ENCODE peak calls at places on chromosomes 12 and 14, in seven cellular contexts. M, G, D, R, N, J and F are unnamed samples.

GRCh38 chr12:56522486-56523193 is 1.0 kb downstream of the RBMS2 start:
- DNase-seq in M (peak), G (no peak), D (no peak), R (no peak), N (peak), J (peak), F (no peak)

GRCh38 chr12:107118624-107119023 is 25.3 kb upstream of the CRY1 start:
- DNase-seq in M (no peak), G (no peak), D (no peak), R (no peak), N (no peak), J (no peak), F (no peak)

GRCh38 chr12:124869011-124869665 is 5.5 kb upstream of the SCARB1 start:
- DNase-seq in M (no peak), G (no peak), D (no peak), R (no peak), N (no peak), J (no peak), F (no peak)

GRCh38 chr14:25049559-25050493 is at the start of gene STXBP6:
- DNase-seq in M (no peak), G (peak), D (peak), R (peak), N (peak), J (peak), F (no peak)

GRCh38 chr12:65826513-65827171 is 2.4 kb downstream of the HMGA2 start:
- DNase-seq in M (peak), G (peak), D (no peak), R (no peak), N (peak), J (peak), F (no peak)

GRCh38 chr14:105436891-105437722 is 17.5 kb downstream of the MTA1 start:
- DNase-seq in M (no peak), G (no peak), D (peak), R (no peak), N (no peak), J (no peak), F (no peak)

GRCh38 chr14:82342596-82342995 is 808.9 kb upstream of the SEL1L start:
- DNase-seq in M (no peak), G (no peak), D (no peak), R (no peak), N (no peak), J (no peak), F (no peak)

GRCh38 chr14:33762462-33762861 is 188.4 kb downstream of the EGLN3 start:
- DNase-seq in M (no peak), G (no peak), D (no peak), R (no peak), N (no peak), J (no peak), F (no peak)

GRCh38 chr12:69879007-69879960 is 54.3 kb downstream of the MYRFL start:
- DNase-seq in M (peak), G (peak), D (peak), R (peak), N (peak), J (peak), F (peak)

GRCh38 chr14:36647827-36648753 is 13.6 kb upstream of the PAX9 start:
- DNase-seq in M (peak), G (peak), D (peak), R (no peak), N (peak), J (peak), F (no peak)

GRCh38 chr14:36652542-36653201 is 9.0 kb upstream of the PAX9 start:
- DNase-seq in M (peak), G (peak), D (no peak), R (no peak), N (no peak), J (no peak), F (no peak)

GRCh38 chr14:36647417-36647826 is 14.2 kb upstream of the PAX9 start:
- DNase-seq in M (no peak), G (no peak), D (no peak), R (no peak), N (no peak), J (no peak), F (no peak)

GRCh38 chr14:36649872-36650650 is 11.6 kb upstream of the PAX9 start:
- DNase-seq in M (no peak), G (no peak), D (no peak), R (no peak), N (no peak), J (no peak), F (no peak)

DNA sequence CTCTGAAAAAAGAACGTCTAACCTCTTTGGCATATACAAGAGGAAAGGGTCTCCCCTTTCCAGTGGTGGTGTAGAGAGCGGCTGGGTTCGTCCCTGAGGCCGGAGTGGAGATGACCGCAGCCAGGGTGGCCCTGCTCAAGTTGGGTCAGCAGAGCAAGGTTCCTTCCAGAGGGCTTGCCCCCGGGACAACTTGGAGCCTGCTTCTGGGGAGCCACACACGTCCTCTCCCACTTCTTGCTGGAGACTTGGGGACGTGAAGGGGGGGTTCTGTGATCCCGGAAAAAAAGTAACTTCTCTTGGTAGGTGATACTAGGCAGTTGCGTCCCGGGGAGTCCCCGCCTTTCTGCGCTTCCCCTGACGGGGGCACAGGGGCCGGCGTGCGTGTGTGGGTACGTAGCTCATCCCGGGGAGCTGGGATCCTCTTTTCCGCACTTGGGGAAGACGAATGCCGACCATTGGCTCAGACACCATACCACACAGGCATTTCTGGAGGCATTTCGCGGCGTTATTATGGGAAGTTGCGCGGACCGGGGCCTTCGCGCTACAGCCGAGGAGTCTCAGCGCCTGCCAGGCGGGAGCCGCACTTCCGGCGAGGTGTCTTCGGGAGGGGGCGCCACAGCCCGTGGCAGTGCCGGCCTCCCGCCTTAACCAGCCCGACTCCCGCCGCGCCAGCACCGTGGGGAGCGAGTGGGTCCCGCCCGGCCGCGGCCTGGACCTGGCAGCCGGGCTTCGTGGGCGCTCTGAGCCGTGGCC is 14.8 kb upstream of the PAX9 start:
- DNase-seq in M (no peak), G (no peak), D (no peak), R (no peak), N (no peak), J (no peak), F (no peak)
- H3K4me3 ChIP-seq in M (no peak), G (no peak), D (no peak), R (peak), N (no peak), J (no peak), F (no peak)

GRCh38 chr14:90759370-90760054 is 56.7 kb downstream of the TTC7B start:
- DNase-seq in M (no peak), G (peak), D (no peak), R (no peak), N (no peak), J (no peak), F (no peak)
- H3K4me3 ChIP-seq in M (no peak), G (no peak), D (no peak), R (peak), N (no peak), J (no peak), F (no peak)

DNA sequence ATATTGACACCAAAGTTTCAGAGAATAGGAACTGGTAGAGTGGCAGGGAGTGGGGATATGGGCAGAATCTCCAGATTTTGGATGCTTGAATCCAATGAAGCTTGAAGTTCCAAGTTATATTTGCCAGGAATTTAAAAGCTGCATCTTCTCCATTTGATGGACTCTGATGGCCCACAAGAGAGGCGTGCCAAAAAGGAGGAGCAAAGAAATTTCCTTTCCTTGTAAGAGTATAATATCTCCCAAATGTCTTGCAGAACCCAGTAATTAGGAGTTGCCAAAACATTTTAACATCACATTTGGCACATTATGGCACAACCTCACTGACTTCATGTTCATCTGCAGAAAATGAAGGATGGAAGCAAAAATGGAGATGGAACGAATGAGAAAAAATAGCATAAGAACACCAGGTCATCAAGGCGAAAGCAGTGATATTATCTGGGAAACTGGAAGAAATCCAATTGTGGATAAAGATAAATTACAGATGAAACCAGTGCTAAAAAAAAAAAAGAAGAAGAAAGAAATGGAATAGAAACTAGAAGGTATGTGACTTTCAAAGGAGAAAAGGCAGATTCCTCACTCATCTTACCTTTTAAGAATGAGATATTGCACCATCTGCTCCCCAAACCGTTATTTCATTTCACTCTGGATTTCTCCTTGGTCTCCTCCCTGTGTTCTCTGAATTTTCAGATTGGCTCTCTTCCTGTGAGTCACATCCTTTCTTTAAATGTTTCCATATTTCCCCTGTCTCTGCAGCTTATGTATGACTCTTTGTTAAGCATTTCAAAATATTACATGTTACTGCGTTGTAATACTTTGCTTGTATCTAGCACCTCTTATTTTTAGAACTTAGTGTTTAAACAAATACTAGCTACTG is 13.5 kb upstream of the FLRT2 start:
- DNase-seq in M (peak), G (peak), D (no peak), R (no peak), N (peak), J (peak), F (no peak)
- H3K4me3 ChIP-seq in M (no peak), G (peak), D (no peak), R (no peak), N (no peak), J (no peak), F (no peak)

GRCh38 chr12:122167328-122167925 is 6.6 kb downstream of the IL31 start:
- DNase-seq in M (no peak), G (no peak), D (no peak), R (no peak), N (no peak), J (no peak), F (no peak)
- H3K4me3 ChIP-seq in M (no peak), G (no peak), D (no peak), R (no peak), N (no peak), J (no peak), F (no peak)

DNA sequence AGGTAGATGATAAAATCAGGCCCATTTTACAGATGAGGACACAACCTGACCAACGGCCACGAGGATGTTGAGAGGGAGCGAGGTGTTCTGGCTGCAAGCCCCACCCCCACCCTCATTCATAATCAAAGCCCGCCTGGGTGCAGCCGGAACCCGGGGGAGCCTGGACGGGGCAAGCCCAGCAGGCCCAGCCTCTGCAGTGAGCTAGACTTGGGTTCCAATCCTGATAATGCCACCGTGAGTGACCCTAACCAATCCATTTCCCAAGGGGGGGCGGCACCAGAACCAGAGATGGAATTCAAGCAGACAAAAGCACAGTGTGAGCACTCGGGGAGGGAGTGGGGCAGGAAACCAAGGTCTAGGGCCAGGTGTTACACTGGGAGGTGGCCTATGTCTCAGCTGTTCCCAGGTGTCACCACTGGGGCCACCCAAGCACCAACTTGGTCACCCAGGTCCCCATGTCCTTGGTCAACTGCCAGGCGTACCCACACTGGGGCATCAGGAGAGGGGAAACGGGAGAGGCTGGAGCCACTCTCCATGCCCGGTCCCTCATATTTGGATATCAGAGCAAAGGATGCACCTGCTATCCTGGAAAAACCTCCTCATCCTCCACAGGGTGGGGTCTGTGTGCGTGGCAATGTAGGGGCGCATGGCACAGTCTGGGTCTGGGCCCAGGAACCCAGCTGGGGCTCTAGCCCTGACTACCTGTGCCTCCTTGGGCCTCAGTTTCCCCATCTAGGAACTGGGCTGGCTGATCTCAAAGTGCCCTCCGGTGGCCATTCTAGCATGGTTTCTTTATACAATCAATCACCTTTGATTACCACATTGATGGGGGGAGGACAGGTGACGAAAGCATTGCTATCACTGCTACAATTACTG is 58.4 kb downstream of the FAM222A start:
- DNase-seq in M (no peak), G (no peak), D (no peak), R (no peak), N (no peak), J (no peak), F (no peak)
- H3K4me3 ChIP-seq in M (peak), G (no peak), D (no peak), R (no peak), N (no peak), J (no peak), F (no peak)

GRCh38 chr14:38987781-38988180 is 115.3 kb downstream of the SEC23A start:
- DNase-seq in M (no peak), G (no peak), D (no peak), R (no peak), N (no peak), J (no peak), F (no peak)
- H3K4me3 ChIP-seq in M (no peak), G (no peak), D (no peak), R (no peak), N (no peak), J (no peak), F (no peak)

GRCh38 chr14:60720962-60721330 is 3.2 kb downstream of the SIX4 start:
- DNase-seq in M (no peak), G (no peak), D (no peak), R (no peak), N (no peak), J (no peak), F (no peak)
- H3K4me3 ChIP-seq in M (peak), G (peak), D (no peak), R (peak), N (peak), J (peak), F (no peak)